ENCODE peak calls at places on chromosomes 6 and 20, in six cellular contexts. One of them, this sample, is unnamed.

GRCh38 chr6:156876302-156876701 is 99.1 kb downstream of the ARID1B start:
- DNase-seq in stimulated activated CD4-positive, alpha-beta T cell treated with anti-CD3 and anti-CD28 coated beads, Interleukin-15, amount 100 ng/mL, for 1 hour: no peak
- DNase-seq in midbrain: no peak
- DNase-seq in activated T-cell treated with anti-CD3 and anti-CD28 coated beads, Interleukin-2, amount 50 U/mL, for 24 hours: no peak
- DNase-seq in activated naive CD8-positive, alpha-beta T cell treated with anti-CD3 and anti-CD28 coated beads for 36 hours: no peak
- DNase-seq in posterior cingulate gyrus: peak; percentile 79
- DNase-seq in this sample: no peak

GRCh38 chr20:3398681-3399252 is 8.7 kb downstream of the DNAAF9 start:
- DNase-seq in stimulated activated CD4-positive, alpha-beta T cell treated with anti-CD3 and anti-CD28 coated beads, Interleukin-15, amount 100 ng/mL, for 1 hour: no peak
- DNase-seq in midbrain: no peak
- DNase-seq in activated T-cell treated with anti-CD3 and anti-CD28 coated beads, Interleukin-2, amount 50 U/mL, for 24 hours: no peak
- DNase-seq in activated naive CD8-positive, alpha-beta T cell treated with anti-CD3 and anti-CD28 coated beads for 36 hours: no peak
- DNase-seq in posterior cingulate gyrus: no peak
- DNase-seq in this sample: no peak

GRCh38 chr6:93915961-93916360 is 496.6 kb upstream of the EPHA7 start:
- DNase-seq in stimulated activated CD4-positive, alpha-beta T cell treated with anti-CD3 and anti-CD28 coated beads, Interleukin-15, amount 100 ng/mL, for 1 hour: no peak
- DNase-seq in midbrain: no peak
- DNase-seq in activated T-cell treated with anti-CD3 and anti-CD28 coated beads, Interleukin-2, amount 50 U/mL, for 24 hours: no peak
- DNase-seq in activated naive CD8-positive, alpha-beta T cell treated with anti-CD3 and anti-CD28 coated beads for 36 hours: no peak
- DNase-seq in posterior cingulate gyrus: no peak
- DNase-seq in this sample: no peak

GRCh38 chr6:170206931-170207431 is 83.9 kb downstream of the DLL1 start:
- DNase-seq in stimulated activated CD4-positive, alpha-beta T cell treated with anti-CD3 and anti-CD28 coated beads, Interleukin-15, amount 100 ng/mL, for 1 hour: no peak
- DNase-seq in midbrain: no peak
- DNase-seq in activated T-cell treated with anti-CD3 and anti-CD28 coated beads, Interleukin-2, amount 50 U/mL, for 24 hours: peak; percentile 16
- DNase-seq in activated naive CD8-positive, alpha-beta T cell treated with anti-CD3 and anti-CD28 coated beads for 36 hours: no peak
- DNase-seq in posterior cingulate gyrus: peak; percentile 21
- DNase-seq in this sample: no peak

GRCh38 chr6:11584264-11584663 is 46.7 kb downstream of the TMEM170B start:
- DNase-seq in stimulated activated CD4-positive, alpha-beta T cell treated with anti-CD3 and anti-CD28 coated beads, Interleukin-15, amount 100 ng/mL, for 1 hour: no peak
- DNase-seq in midbrain: no peak
- DNase-seq in activated T-cell treated with anti-CD3 and anti-CD28 coated beads, Interleukin-2, amount 50 U/mL, for 24 hours: no peak
- DNase-seq in activated naive CD8-positive, alpha-beta T cell treated with anti-CD3 and anti-CD28 coated beads for 36 hours: no peak
- DNase-seq in posterior cingulate gyrus: no peak
- DNase-seq in this sample: no peak

GRCh38 chr20:5596401-5597193 is 153.6 kb upstream of the SHLD1 start:
- DNase-seq in stimulated activated CD4-positive, alpha-beta T cell treated with anti-CD3 and anti-CD28 coated beads, Interleukin-15, amount 100 ng/mL, for 1 hour: no peak
- DNase-seq in midbrain: no peak
- DNase-seq in activated T-cell treated with anti-CD3 and anti-CD28 coated beads, Interleukin-2, amount 50 U/mL, for 24 hours: no peak
- DNase-seq in activated naive CD8-positive, alpha-beta T cell treated with anti-CD3 and anti-CD28 coated beads for 36 hours: no peak
- DNase-seq in posterior cingulate gyrus: no peak
- DNase-seq in this sample: no peak

GRCh38 chr6:135280375-135281136 is 99.4 kb downstream of the MYB start:
- DNase-seq in stimulated activated CD4-positive, alpha-beta T cell treated with anti-CD3 and anti-CD28 coated beads, Interleukin-15, amount 100 ng/mL, for 1 hour: no peak
- DNase-seq in midbrain: no peak
- DNase-seq in activated T-cell treated with anti-CD3 and anti-CD28 coated beads, Interleukin-2, amount 50 U/mL, for 24 hours: no peak
- DNase-seq in activated naive CD8-positive, alpha-beta T cell treated with anti-CD3 and anti-CD28 coated beads for 36 hours: no peak
- DNase-seq in posterior cingulate gyrus: no peak
- DNase-seq in this sample: no peak

GRCh38 chr6:135073217-135073616 is 18.6 kb upstream of the HBS1L start:
- DNase-seq in stimulated activated CD4-positive, alpha-beta T cell treated with anti-CD3 and anti-CD28 coated beads, Interleukin-15, amount 100 ng/mL, for 1 hour: no peak
- DNase-seq in midbrain: no peak
- DNase-seq in activated T-cell treated with anti-CD3 and anti-CD28 coated beads, Interleukin-2, amount 50 U/mL, for 24 hours: no peak
- DNase-seq in activated naive CD8-positive, alpha-beta T cell treated with anti-CD3 and anti-CD28 coated beads for 36 hours: no peak
- DNase-seq in posterior cingulate gyrus: no peak
- DNase-seq in this sample: no peak

GRCh38 chr20:39878321-39878720 is 810.7 kb downstream of the MAFB start:
- DNase-seq in stimulated activated CD4-positive, alpha-beta T cell treated with anti-CD3 and anti-CD28 coated beads, Interleukin-15, amount 100 ng/mL, for 1 hour: no peak
- DNase-seq in midbrain: no peak
- DNase-seq in activated T-cell treated with anti-CD3 and anti-CD28 coated beads, Interleukin-2, amount 50 U/mL, for 24 hours: no peak
- DNase-seq in activated naive CD8-positive, alpha-beta T cell treated with anti-CD3 and anti-CD28 coated beads for 36 hours: no peak
- DNase-seq in posterior cingulate gyrus: no peak
- DNase-seq in this sample: no peak

GRCh38 chr6:147699637-147700036 is 191.1 kb downstream of the SAMD5 start:
- DNase-seq in stimulated activated CD4-positive, alpha-beta T cell treated with anti-CD3 and anti-CD28 coated beads, Interleukin-15, amount 100 ng/mL, for 1 hour: no peak
- DNase-seq in midbrain: no peak
- DNase-seq in activated T-cell treated with anti-CD3 and anti-CD28 coated beads, Interleukin-2, amount 50 U/mL, for 24 hours: no peak
- DNase-seq in activated naive CD8-positive, alpha-beta T cell treated with anti-CD3 and anti-CD28 coated beads for 36 hours: no peak
- DNase-seq in posterior cingulate gyrus: no peak
- DNase-seq in this sample: no peak